ENCODE peak calls at places on chromosomes 4 and X, in eight cellular contexts. I, Q, N, F, T, C, E and Z are unnamed samples.

GRCh38 chrX:43655961-43656494 is at the start of gene MAOA:
- DNase-seq in I (peak), Q (peak), N (no peak), F (no peak), T (no peak), C (peak), E (peak), Z (no peak)

GRCh38 chrX:103092942-103093341 is at the start of gene NXF3:
- DNase-seq in I (no peak), Q (no peak), N (no peak), F (no peak), T (no peak), C (no peak), E (no peak), Z (no peak)

GRCh38 chr4:145492376-145492775 is 10.7 kb downstream of the SMAD1 start:
- DNase-seq in I (no peak), Q (no peak), N (no peak), F (no peak), T (no peak), C (no peak), E (no peak), Z (no peak)

GRCh38 chr4:129342820-129343219 is 246.9 kb downstream of the C4orf33 start:
- DNase-seq in I (no peak), Q (no peak), N (no peak), F (no peak), T (no peak), C (peak), E (peak), Z (no peak)

GRCh38 chr4:13493793-13494192 is 9.7 kb upstream of the RAB28 start:
- DNase-seq in I (no peak), Q (no peak), N (no peak), F (no peak), T (no peak), C (no peak), E (no peak), Z (no peak)

GRCh38 chrX:124212622-124213021 is 119.8 kb upstream of the TEX13D start:
- DNase-seq in I (no peak), Q (no peak), N (no peak), F (no peak), T (no peak), C (no peak), E (no peak), Z (no peak)

GRCh38 chr4:153649572-153649991 is 34.5 kb upstream of the TLR2 start:
- DNase-seq in I (no peak), Q (no peak), N (no peak), F (no peak), T (peak), C (peak), E (no peak), Z (no peak)

GRCh38 chrX:27996132-27996531 is 14.9 kb upstream of the DCAF8L1 start:
- DNase-seq in I (no peak), Q (no peak), N (no peak), F (no peak), T (no peak), C (no peak), E (no peak), Z (no peak)

GRCh38 chr4:56908206-56909082 is 744 bp downstream of the REST start:
- DNase-seq in I (peak), Q (peak), N (peak), F (no peak), T (peak), C (peak), E (peak), Z (peak)

GRCh38 chr4:104896623-104897296 is 249.9 kb upstream of the TET2 start:
- DNase-seq in I (no peak), Q (no peak), N (no peak), F (no peak), T (no peak), C (peak), E (no peak), Z (no peak)

GRCh38 chrX:134239016-134239415 is 2.0 kb downstream of the CCDC160 start:
- DNase-seq in I (no peak), Q (no peak), N (no peak), F (no peak), T (no peak), C (no peak), E (no peak), Z (no peak)

GRCh38 chr4:170854097-170854496 is 764.3 kb upstream of the AADAT start:
- DNase-seq in I (no peak), Q (no peak), N (no peak), F (no peak), T (no peak), C (no peak), E (no peak), Z (no peak)

GRCh38 chr4:170849969-170850368 is 760.2 kb upstream of the AADAT start:
- DNase-seq in I (no peak), Q (no peak), N (peak), F (no peak), T (no peak), C (no peak), E (no peak), Z (no peak)

GRCh38 chr4:170853422-170854021 is 763.8 kb upstream of the AADAT start:
- DNase-seq in I (no peak), Q (peak), N (peak), F (no peak), T (peak), C (peak), E (no peak), Z (no peak)
- TF ChIP-seq CTCF in I (peak), Q (peak), N (peak), F (peak), T (no peak), C (peak), E (peak), Z (peak)

GRCh38 chr4:168998596-168998995 is 11.5 kb downstream of the CBR4 start:
- DNase-seq in I (no peak), Q (no peak), N (no peak), F (no peak), T (no peak), C (no peak), E (no peak), Z (no peak)

GRCh38 chr4:168994961-168995360 is 15.1 kb downstream of the CBR4 start:
- DNase-seq in I (no peak), Q (no peak), N (no peak), F (no peak), T (no peak), C (no peak), E (no peak), Z (no peak)

GRCh38 chr4:168993724-168994510 is 16.1 kb downstream of the CBR4 start:
- DNase-seq in I (no peak), Q (no peak), N (no peak), F (no peak), T (no peak), C (peak), E (peak), Z (no peak)

GRCh38 chr4:168999836-169000235 is 10.2 kb downstream of the CBR4 start:
- DNase-seq in I (no peak), Q (no peak), N (no peak), F (no peak), T (no peak), C (no peak), E (no peak), Z (no peak)

GRCh38 chr4:168995537-168996295 is 14.3 kb downstream of the CBR4 start:
- DNase-seq in I (no peak), Q (no peak), N (no peak), F (no peak), T (no peak), C (peak), E (peak), Z (no peak)
- TF ChIP-seq CTCF in I (no peak), Q (no peak), N (peak), F (peak), T (no peak), C (peak), E (peak), Z (peak)

GRCh38 chrX:105191878-105192277 is 28.6 kb downstream of the TEX13A start:
- DNase-seq in I (no peak), Q (no peak), N (peak), F (no peak), T (peak), C (peak), E (peak), Z (no peak)
- TF ChIP-seq CTCF in I (no peak), Q (no peak), N (peak), F (peak), T (no peak), C (peak), E (peak), Z (peak)

GRCh38 chr4:169941141-169941540 is 85.1 kb downstream of the MFAP3L start:
- DNase-seq in I (no peak), Q (no peak), N (no peak), F (no peak), T (no peak), C (no peak), E (no peak), Z (no peak)

GRCh38 chr4:169945636-169946035 is 80.6 kb downstream of the MFAP3L start:
- DNase-seq in I (no peak), Q (no peak), N (no peak), F (no peak), T (no peak), C (no peak), E (no peak), Z (no peak)

GRCh38 chr4:169934794-169935400 is 91.3 kb downstream of the MFAP3L start:
- DNase-seq in I (no peak), Q (no peak), N (no peak), F (no peak), T (peak), C (no peak), E (no peak), Z (no peak)

DNA sequence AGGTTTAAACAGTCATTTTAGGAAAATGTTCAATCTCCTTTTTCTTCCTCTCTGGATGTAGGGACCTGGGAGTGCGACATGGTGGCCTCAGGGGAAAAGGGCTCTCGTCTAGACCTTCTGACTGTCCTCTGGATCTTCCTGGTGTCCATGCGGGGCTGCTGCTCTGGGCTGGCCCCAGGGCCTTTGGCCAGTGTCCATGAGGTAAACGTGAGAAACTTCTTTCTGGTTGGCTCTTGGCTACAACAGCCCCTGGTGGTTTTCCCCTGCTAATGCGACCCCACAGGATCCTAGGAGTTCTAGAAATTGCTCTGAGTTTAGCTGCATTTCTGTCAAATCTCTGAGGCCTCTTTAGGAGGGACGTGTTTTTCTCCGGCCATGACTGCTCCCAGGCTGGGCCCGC is 85.7 kb downstream of the MFAP3L start:
- DNase-seq in I (no peak), Q (no peak), N (no peak), F (no peak), T (no peak), C (no peak), E (no peak), Z (no peak)
- TF ChIP-seq CTCF in I (no peak), Q (no peak), N (no peak), F (no peak), T (peak), C (peak), E (no peak), Z (peak)

GRCh38 chr4:38829237-38829636 is 24.6 kb upstream of the TLR1 start:
- DNase-seq in I (no peak), Q (no peak), N (no peak), F (no peak), T (no peak), C (no peak), E (no peak), Z (no peak)
- TF ChIP-seq CTCF in I (no peak), Q (no peak), N (no peak), F (no peak), T (no peak), C (no peak), E (no peak), Z (no peak)

DNA sequence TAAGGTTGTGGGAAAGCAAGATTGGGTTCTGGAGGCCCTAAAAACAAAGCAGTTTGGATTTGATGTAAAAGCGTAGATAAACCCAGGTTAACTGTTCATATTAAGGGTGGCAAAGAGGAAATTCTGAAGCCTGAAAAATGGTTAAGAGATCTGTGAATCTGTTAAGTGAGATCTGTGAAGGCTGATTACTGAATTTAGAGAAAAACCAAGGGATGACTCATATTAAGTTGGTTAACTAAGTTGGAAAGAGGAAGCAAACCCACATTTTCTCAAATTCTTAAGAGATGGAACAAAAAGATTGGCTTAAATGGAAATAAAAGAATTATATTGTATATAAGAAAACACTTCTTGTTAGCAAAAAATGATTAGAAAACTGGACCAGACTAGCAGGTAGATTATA is 22.8 kb downstream of the GPAT3 start:
- DNase-seq in I (no peak), Q (no peak), N (no peak), F (no peak), T (no peak), C (peak), E (peak), Z (no peak)
- TF ChIP-seq CTCF in I (no peak), Q (no peak), N (no peak), F (no peak), T (no peak), C (no peak), E (no peak), Z (no peak)

DNA sequence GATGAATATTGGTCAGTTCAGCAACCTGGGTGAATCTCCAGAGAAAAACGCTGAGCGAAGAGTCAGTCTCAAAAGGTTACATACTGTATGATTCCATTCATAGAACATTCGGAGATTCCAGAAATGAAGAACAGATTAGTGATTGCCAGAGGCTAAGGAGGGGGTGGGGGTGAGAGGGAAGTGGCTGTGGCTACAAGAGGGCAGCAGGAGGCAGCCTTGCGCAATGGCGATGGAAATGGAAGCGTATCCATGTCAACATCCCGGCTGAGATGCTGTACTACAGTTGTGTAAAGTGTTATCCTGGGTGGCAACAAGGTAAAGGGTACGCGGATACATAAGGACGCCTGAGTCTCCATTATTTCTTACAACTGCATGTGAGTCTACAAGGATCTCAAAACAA is 18.0 kb downstream of the LYAR start:
- DNase-seq in I (no peak), Q (peak), N (no peak), F (no peak), T (peak), C (peak), E (peak), Z (no peak)
- TF ChIP-seq CTCF in I (no peak), Q (no peak), N (no peak), F (no peak), T (peak), C (no peak), E (peak), Z (no peak)

GRCh38 chrX:32778965-32779364 is 432.4 kb downstream of the DMD start:
- DNase-seq in I (no peak), Q (no peak), N (no peak), F (no peak), T (no peak), C (no peak), E (no peak), Z (no peak)
- TF ChIP-seq CTCF in I (no peak), Q (no peak), N (no peak), F (no peak), T (no peak), C (no peak), E (no peak), Z (no peak)